ENCODE peak calls at places on chromosome 1, in seven cellular contexts. U is colonic mucosa, D is NCI-H1417, T is nephron progenitor cell, S is K562, R is NCI-H1105 treated with DMSO at 0.1 percent for 48 hours, B is ovary. C is an unnamed sample.

GRCh38 chr1:25425098-25426085 is 4.8 kb upstream of the RHCE start:
- DNase-seq in S (no peak), D (no peak), T (no peak), U (peak; percentile 69), B (no peak), R (no peak), C (no peak)

GRCh38 chr1:154419620-154420020 is 14.5 kb downstream of the IL6R start:
- DNase-seq in S (no peak), D (no peak), R (no peak), B (peak; percentile 91), U (peak; percentile 72), T (no peak), C (no peak)

GRCh38 chr1:24109166-24109483 is 2.8 kb downstream of the MYOM3 start:
- DNase-seq in R (no peak), T (no peak), D (no peak), S (no peak), B (no peak), U (no peak), C (no peak)

GRCh38 chr1:109763646-109764415 is at the start of gene EPS8L3:
- DNase-seq in B (peak; percentile 19), T (no peak), R (no peak), S (no peak), U (peak; percentile 95), D (no peak), C (no peak)

GRCh38 chr1:172359531-172359991 is 60.9 kb upstream of the C1orf105 start:
- DNase-seq in S (no peak), T (no peak), D (no peak), B (no peak), R (peak; percentile 54), U (peak; percentile 49), C (peak; percentile 96)

GRCh38 chr1:182888736-182889531 is 49.8 kb downstream of the DHX9 start:
- DNase-seq in T (no peak), D (no peak), B (no peak), S (peak; percentile 19), U (no peak), R (no peak), C (peak; percentile 25)

GRCh38 chr1:56525463-56526155 is 53.8 kb downstream of the PLPP3 start:
- DNase-seq in S (no peak), B (no peak), T (no peak), D (no peak), U (no peak), R (no peak), C (no peak)

GRCh38 chr1:67889940-67890567 is 56.8 kb upstream of the GNG12 start:
- DNase-seq in U (no peak), R (no peak), D (no peak), S (peak; percentile 47), T (no peak), B (no peak), C (peak; percentile 27)

GRCh38 chr1:33133478-33134105 is 48.3 kb downstream of the TRIM62 start:
- DNase-seq in R (no peak), S (no peak), B (no peak), T (no peak), U (no peak), D (no peak), C (no peak)

GRCh38 chr1:161389691-161390558 is 22.2 kb upstream of the CFAP126 start:
- DNase-seq in D (peak; percentile 100), R (peak; percentile 89), B (peak; percentile 99), U (peak; percentile 99), T (peak; percentile 98), S (peak; percentile 94), C (peak; percentile 97)

GRCh38 chr1:25621876-25622275 is 5.3 kb downstream of the MAN1C1 start:
- DNase-seq in D (no peak), S (peak; percentile 3), U (no peak), T (no peak), B (no peak), R (no peak), C (peak; percentile 5)

GRCh38 chr1:169546087-169546995 is 39.9 kb downstream of the F5 start:
- DNase-seq in D (peak; percentile 87), B (peak; percentile 63), R (peak; percentile 81), S (peak; percentile 28), T (peak; percentile 51), U (peak; percentile 77), C (peak; percentile 85)

GRCh38 chr1:115807723-115808122 is 33.2 kb downstream of the NHLH2 start:
- DNase-seq in T (peak; percentile 58), B (no peak), R (peak; percentile 72), S (peak; percentile 65), D (peak; percentile 82), U (peak; percentile 83), C (peak; percentile 80)

GRCh38 chr1:202045699-202046098 is 35.3 kb downstream of the ELF3 start:
- DNase-seq in B (no peak), S (peak; percentile 8), U (peak; percentile 42), R (peak; percentile 33), D (peak; percentile 93), T (no peak), C (peak; percentile 85)

GRCh38 chr1:182235604-182235951 is 156.0 kb downstream of the GLUL start:
- DNase-seq in D (no peak), U (no peak), T (no peak), B (no peak), S (no peak), R (no peak), C (peak; percentile 78)

GRCh38 chr1:105652109-105652508 is 1404.4 kb upstream of the PRMT6 start:
- DNase-seq in S (no peak), T (no peak), U (no peak), B (no peak), D (no peak), R (no peak), C (no peak)

GRCh38 chr1:178684542-178685000 is 40.5 kb upstream of the RALGPS2 start:
- DNase-seq in T (no peak), B (no peak), R (no peak), U (no peak), D (no peak), S (no peak), C (no peak)

GRCh38 chr1:225857256-225857655 is 24.9 kb downstream of the TMEM63A start:
- DNase-seq in U (no peak), R (no peak), B (no peak), S (no peak), T (no peak), D (no peak), C (no peak)

GRCh38 chr1:203088441-203088840 is 2.6 kb upstream of the MYOG start:
- DNase-seq in U (no peak), B (no peak), T (no peak), S (no peak), D (no peak), R (no peak), C (no peak)